ENCODE peak calls at places on chromosomes 6 and 20, in six cellular contexts. One of them, this sample, is unnamed.

GRCh38 chr6:89667872-89668556 is 29.5 kb upstream of the LYRM2 start:
- DNase-seq in BJ: no peak
- DNase-seq in lower lobe of right lung: no peak
- DNase-seq in adrenal gland: no peak
- DNase-seq in Calu3: no peak
- DNase-seq in B cell: no peak
- DNase-seq in this sample: no peak

GRCh38 chr6:14717307-14717706 is 528.6 kb upstream of the JARID2 start:
- DNase-seq in BJ: no peak
- DNase-seq in lower lobe of right lung: no peak
- DNase-seq in adrenal gland: no peak
- DNase-seq in Calu3: no peak
- DNase-seq in B cell: no peak
- DNase-seq in this sample: no peak

GRCh38 chr6:26022166-26022510 is 59.5 kb downstream of the TRIM38 start:
- DNase-seq in BJ: peak
- DNase-seq in lower lobe of right lung: no peak
- DNase-seq in adrenal gland: peak
- DNase-seq in Calu3: peak
- DNase-seq in B cell: peak
- DNase-seq in this sample: no peak

GRCh38 chr6:50816115-50816675 is 2.5 kb upstream of the TFAP2B start:
- DNase-seq in BJ: no peak
- DNase-seq in lower lobe of right lung: peak
- DNase-seq in adrenal gland: peak
- DNase-seq in Calu3: peak
- DNase-seq in B cell: peak
- DNase-seq in this sample: peak

GRCh38 chr6:152453421-152453820 is 183.7 kb downstream of the SYNE1 start:
- DNase-seq in BJ: no peak
- DNase-seq in lower lobe of right lung: no peak
- DNase-seq in adrenal gland: no peak
- DNase-seq in Calu3: no peak
- DNase-seq in B cell: no peak
- DNase-seq in this sample: no peak

GRCh38 chr20:6008254-6008653 is 45.6 kb downstream of the LRRN4 start:
- DNase-seq in BJ: peak
- DNase-seq in lower lobe of right lung: peak
- DNase-seq in adrenal gland: peak
- DNase-seq in Calu3: peak
- DNase-seq in B cell: no peak
- DNase-seq in this sample: no peak

GRCh38 chr20:61099786-61100185 is 152.3 kb upstream of the CDH4 start:
- DNase-seq in BJ: no peak
- DNase-seq in lower lobe of right lung: no peak
- DNase-seq in adrenal gland: no peak
- DNase-seq in Calu3: no peak
- DNase-seq in B cell: no peak
- DNase-seq in this sample: no peak

GRCh38 chr6:38533064-38533463 is 106.7 kb downstream of the BTBD9 start:
- DNase-seq in BJ: no peak
- DNase-seq in lower lobe of right lung: no peak
- DNase-seq in adrenal gland: no peak
- DNase-seq in Calu3: no peak
- DNase-seq in B cell: no peak
- DNase-seq in this sample: no peak

GRCh38 chr6:148177589-148178233 is 164.9 kb upstream of the SASH1 start:
- DNase-seq in BJ: no peak
- DNase-seq in lower lobe of right lung: peak
- DNase-seq in adrenal gland: peak
- DNase-seq in Calu3: peak
- DNase-seq in B cell: no peak
- DNase-seq in this sample: no peak

GRCh38 chr20:44217342-44218092 is 6.9 kb upstream of the OSER1 start:
- DNase-seq in BJ: no peak
- DNase-seq in lower lobe of right lung: peak
- DNase-seq in adrenal gland: peak
- DNase-seq in Calu3: peak
- DNase-seq in B cell: peak
- DNase-seq in this sample: peak

GRCh38 chr20:59031326-59032022 is 661 bp downstream of the ATP5F1E start:
- DNase-seq in BJ: no peak
- DNase-seq in lower lobe of right lung: no peak
- DNase-seq in adrenal gland: no peak
- DNase-seq in Calu3: no peak
- DNase-seq in B cell: no peak
- DNase-seq in this sample: no peak

GRCh38 chr20:59033616-59034165 is 1.6 kb upstream of the ATP5F1E start:
- DNase-seq in BJ: no peak
- DNase-seq in lower lobe of right lung: no peak
- DNase-seq in adrenal gland: no peak
- DNase-seq in Calu3: no peak
- DNase-seq in B cell: no peak
- DNase-seq in this sample: no peak

GRCh38 chr20:59032023-59032712 is at the start of gene ATP5F1E:
- DNase-seq in BJ: peak
- DNase-seq in lower lobe of right lung: peak
- DNase-seq in adrenal gland: peak
- DNase-seq in Calu3: peak
- DNase-seq in B cell: peak
- DNase-seq in this sample: peak

GRCh38 chr20:59032713-59033059 is 551 bp upstream of the ATP5F1E start:
- DNase-seq in BJ: no peak
- DNase-seq in lower lobe of right lung: no peak
- DNase-seq in adrenal gland: peak
- DNase-seq in Calu3: no peak
- DNase-seq in B cell: no peak
- DNase-seq in this sample: no peak

DNA sequence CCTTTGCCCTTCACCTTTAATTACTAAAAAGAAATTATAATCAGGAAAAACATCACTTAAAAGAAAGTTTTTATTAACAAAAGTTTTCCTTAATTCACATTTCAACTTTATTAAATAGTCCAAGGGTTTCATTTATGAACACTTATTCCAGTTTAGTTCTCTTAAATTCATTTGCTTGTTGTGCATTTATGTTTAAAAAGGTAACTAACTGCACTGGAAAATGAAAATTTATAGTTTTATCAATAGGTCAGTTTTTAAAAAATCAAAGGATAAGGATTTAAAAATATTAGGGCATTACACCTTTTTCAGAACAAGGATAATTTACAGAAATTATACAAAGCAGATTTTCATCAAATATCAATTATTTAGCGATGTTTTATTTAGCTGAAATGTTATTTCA is 958 bp upstream of the ATP5F1E start:
- DNase-seq in BJ: no peak
- DNase-seq in lower lobe of right lung: no peak
- DNase-seq in adrenal gland: no peak
- DNase-seq in Calu3: no peak
- DNase-seq in B cell: no peak
- DNase-seq in this sample: no peak
- TF ChIP-seq CTCF in BJ: no peak
- TF ChIP-seq CTCF in lower lobe of right lung: no peak
- TF ChIP-seq CTCF in adrenal gland: no peak
- TF ChIP-seq CTCF in Calu3: no peak
- TF ChIP-seq CTCF in B cell: no peak
- TF ChIP-seq CTCF in this sample: no peak

GRCh38 chr20:56358070-56358469 is 704 bp upstream of the FAM210B start:
- DNase-seq in BJ: no peak
- DNase-seq in lower lobe of right lung: no peak
- DNase-seq in adrenal gland: no peak
- DNase-seq in Calu3: no peak
- DNase-seq in B cell: no peak
- DNase-seq in this sample: no peak

GRCh38 chr20:56360133-56360898 is 1.5 kb downstream of the FAM210B start:
- DNase-seq in BJ: no peak
- DNase-seq in lower lobe of right lung: no peak
- DNase-seq in adrenal gland: peak
- DNase-seq in Calu3: no peak
- DNase-seq in B cell: no peak
- DNase-seq in this sample: no peak

GRCh38 chr20:56360899-56361199 is 2.1 kb downstream of the FAM210B start:
- DNase-seq in BJ: no peak
- DNase-seq in lower lobe of right lung: no peak
- DNase-seq in adrenal gland: no peak
- DNase-seq in Calu3: no peak
- DNase-seq in B cell: no peak
- DNase-seq in this sample: no peak

GRCh38 chr20:56358600-56359211 is at the start of gene FAM210B:
- DNase-seq in BJ: no peak
- DNase-seq in lower lobe of right lung: peak
- DNase-seq in adrenal gland: peak
- DNase-seq in Calu3: peak
- DNase-seq in B cell: peak
- DNase-seq in this sample: peak

GRCh38 chr20:56359212-56360132 is 698 bp downstream of the FAM210B start:
- DNase-seq in BJ: no peak
- DNase-seq in lower lobe of right lung: peak
- DNase-seq in adrenal gland: peak
- DNase-seq in Calu3: peak
- DNase-seq in B cell: no peak
- DNase-seq in this sample: no peak
- TF ChIP-seq CTCF in BJ: no peak
- TF ChIP-seq CTCF in lower lobe of right lung: no peak
- TF ChIP-seq CTCF in adrenal gland: no peak
- TF ChIP-seq CTCF in Calu3: no peak
- TF ChIP-seq CTCF in B cell: no peak
- TF ChIP-seq CTCF in this sample: no peak

GRCh38 chr20:43190332-43190953 is 737 bp upstream of the PTPRT start:
- DNase-seq in BJ: no peak
- DNase-seq in lower lobe of right lung: no peak
- DNase-seq in adrenal gland: no peak
- DNase-seq in Calu3: no peak
- DNase-seq in B cell: no peak
- DNase-seq in this sample: no peak

GRCh38 chr20:43191143-43191542 is 1.4 kb upstream of the PTPRT start:
- DNase-seq in BJ: no peak
- DNase-seq in lower lobe of right lung: no peak
- DNase-seq in adrenal gland: no peak
- DNase-seq in Calu3: no peak
- DNase-seq in B cell: no peak
- DNase-seq in this sample: no peak

GRCh38 chr20:43193443-43193842 is 3.7 kb upstream of the PTPRT start:
- DNase-seq in BJ: no peak
- DNase-seq in lower lobe of right lung: no peak
- DNase-seq in adrenal gland: no peak
- DNase-seq in Calu3: no peak
- DNase-seq in B cell: no peak
- DNase-seq in this sample: no peak

GRCh38 chr20:43194187-43194586 is 4.5 kb upstream of the PTPRT start:
- DNase-seq in BJ: no peak
- DNase-seq in lower lobe of right lung: no peak
- DNase-seq in adrenal gland: no peak
- DNase-seq in Calu3: no peak
- DNase-seq in B cell: no peak
- DNase-seq in this sample: no peak

DNA sequence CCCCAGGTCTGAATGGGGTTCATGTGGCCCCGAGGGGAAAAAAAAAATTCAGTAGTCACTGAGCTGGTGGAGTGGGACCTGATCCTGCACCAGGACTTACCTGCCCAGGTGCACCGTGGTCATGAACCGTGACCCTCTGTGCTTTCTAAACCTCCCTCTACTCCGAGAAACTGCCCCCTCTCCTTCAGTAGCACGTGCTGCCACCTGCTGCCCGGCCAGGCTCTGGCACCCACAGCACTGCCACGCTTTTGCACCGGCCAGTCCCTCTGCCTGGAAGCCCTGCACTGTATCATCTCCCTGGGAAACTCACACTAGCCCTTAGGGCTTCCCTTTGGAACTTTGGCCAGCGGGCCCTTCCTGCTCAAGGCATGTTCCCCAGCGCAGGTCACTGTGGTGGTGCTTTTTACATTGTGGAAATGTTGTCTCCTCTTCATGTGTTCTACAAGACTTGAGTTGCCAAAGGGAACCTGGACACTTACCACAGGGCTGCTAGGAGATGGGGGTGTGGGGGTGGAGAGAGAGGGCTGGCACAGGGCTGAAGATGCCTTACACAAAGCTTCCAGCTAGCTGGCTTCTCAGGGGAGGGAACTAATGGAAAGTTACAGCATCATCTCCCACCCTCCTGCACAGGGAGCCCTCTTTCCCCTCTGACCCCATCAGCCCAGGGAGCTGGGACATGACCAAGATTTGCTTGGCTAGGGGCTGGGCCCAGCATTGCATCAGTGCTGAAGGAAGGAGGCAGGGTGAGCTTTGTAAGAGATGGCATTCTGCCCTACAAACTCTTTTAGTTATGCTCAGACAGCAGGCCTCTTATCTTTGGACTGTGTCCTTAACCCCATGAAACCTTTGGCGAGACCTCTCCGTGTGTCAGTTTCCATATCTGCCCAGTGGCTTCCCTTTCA is 2.5 kb upstream of the PTPRT start:
- DNase-seq in BJ: no peak
- DNase-seq in lower lobe of right lung: no peak
- DNase-seq in adrenal gland: peak
- DNase-seq in Calu3: peak
- DNase-seq in B cell: no peak
- DNase-seq in this sample: no peak
- TF ChIP-seq CTCF in BJ: peak
- TF ChIP-seq CTCF in lower lobe of right lung: peak
- TF ChIP-seq CTCF in adrenal gland: peak
- TF ChIP-seq CTCF in Calu3: peak
- TF ChIP-seq CTCF in B cell: no peak
- TF ChIP-seq CTCF in this sample: peak

DNA sequence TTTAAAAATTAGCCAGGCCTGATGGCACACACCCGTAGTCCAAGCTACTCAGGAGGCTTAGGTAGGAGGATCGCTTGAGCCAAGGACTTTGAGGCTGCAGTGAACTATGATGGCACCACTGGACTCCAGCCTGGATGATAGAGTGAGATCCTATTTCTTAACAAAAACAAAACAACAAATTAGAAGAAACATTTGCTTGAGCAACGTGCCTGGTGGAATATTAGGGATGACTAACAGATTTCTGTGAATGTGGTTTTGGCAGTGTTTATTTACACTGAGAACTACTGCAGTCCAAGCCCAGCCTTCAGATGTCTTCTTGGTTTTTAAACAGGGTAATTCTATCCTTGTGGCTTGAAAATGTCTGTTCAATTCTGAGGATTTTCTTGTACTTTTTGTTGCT is 9.2 kb downstream of the PPP1R3G start:
- DNase-seq in BJ: peak
- DNase-seq in lower lobe of right lung: no peak
- DNase-seq in adrenal gland: peak
- DNase-seq in Calu3: no peak
- DNase-seq in B cell: no peak
- DNase-seq in this sample: no peak
- TF ChIP-seq CTCF in BJ: no peak
- TF ChIP-seq CTCF in lower lobe of right lung: no peak
- TF ChIP-seq CTCF in adrenal gland: no peak
- TF ChIP-seq CTCF in Calu3: no peak
- TF ChIP-seq CTCF in B cell: no peak
- TF ChIP-seq CTCF in this sample: no peak

This sample was measured in GM12864.